ENCODE peak calls at places on chromosomes 11 and 22, in four cellular contexts. U is foreskin keratinocyte; X is stomach; Z is CD8-positive, alpha-beta T cell. H is an unnamed sample. For H3K27me3, the result is how much of the 10 kb centered on the place peaks cover.

GRCh38 chr11:20723366-20723765 is 54.0 kb downstream of the NELL1 start:
- DNase-seq in X (no peak), Z (no peak), U (no peak), H (no peak)

GRCh38 chr11:119041821-119042514 is 11.3 kb upstream of the SLC37A4 start:
- DNase-seq in U (peak), Z (no peak), X (no peak), H (no peak)

GRCh38 chr11:88293931-88294330 is 43.6 kb downstream of the CTSC start:
- DNase-seq in X (no peak), Z (no peak), U (no peak), H (no peak)

GRCh38 chr11:76071090-76071489 is 135.2 kb downstream of the WNT11 start:
- DNase-seq in U (no peak), X (no peak), Z (no peak), H (no peak)

GRCh38 chr11:35174666-35175065 is 35.7 kb downstream of the CD44 start:
- DNase-seq in Z (no peak), U (no peak), X (no peak), H (no peak)

GRCh38 chr11:118895093-118896039 is 11.7 kb downstream of the CXCR5 start:
- DNase-seq in Z (peak), U (no peak), X (no peak), H (no peak)

GRCh38 chr11:58640386-58641023 is 18.0 kb downstream of the CNTF start:
- DNase-seq in X (no peak), Z (no peak), U (no peak), H (no peak)

GRCh38 chr11:96328395-96329010 is 14.5 kb downstream of the MAML2 start:
- DNase-seq in U (peak), Z (no peak), X (no peak), H (no peak)

GRCh38 chr11:112525270-112525669 is 264.6 kb upstream of the PLET1 start:
- DNase-seq in U (peak), X (no peak), Z (no peak), H (no peak)

GRCh38 chr11:43810929-43811596 is 69.6 kb upstream of the ALKBH3 start:
- DNase-seq in U (no peak), Z (no peak), X (no peak), H (no peak)

GRCh38 chr11:45830596-45830995 is 16.7 kb upstream of the CRY2 start:
- DNase-seq in X (no peak), U (no peak), Z (no peak), H (no peak)

GRCh38 chr11:47667135-47667534 is 24.8 kb upstream of the MTCH2 start:
- DNase-seq in Z (no peak), X (no peak), U (no peak), H (no peak)

GRCh38 chr11:112899235-112899634 is 62.0 kb upstream of the NCAM1 start:
- DNase-seq in X (no peak), U (no peak), Z (no peak), H (no peak)

GRCh38 chr11:69131644-69132300 is 24.0 kb upstream of the SMIM38 start:
- DNase-seq in X (peak), Z (no peak), U (peak), H (peak)

GRCh38 chr11:85759915-85760314 is 51.0 kb downstream of the SYTL2 start:
- DNase-seq in U (peak), X (no peak), Z (no peak), H (peak)

GRCh38 chr11:133843454-133843987 is 1.8 kb downstream of the SPATA19 start:
- DNase-seq in X (no peak), U (no peak), Z (no peak), H (no peak)

GRCh38 chr11:80638296-80638695 is 1197.5 kb upstream of the TENM4 start:
- DNase-seq in Z (no peak), U (peak), X (no peak), H (peak)

GRCh38 chr11:396511-396947 is 2.5 kb downstream of the PKP3 start:
- DNase-seq in X (no peak), Z (no peak), U (no peak), H (no peak)

GRCh38 chr11:17602105-17603001 is 55.3 kb downstream of the OTOG start:
- DNase-seq in U (no peak), Z (no peak), X (peak), H (no peak)

GRCh38 chr11:30741039-30741550 is 154.9 kb upstream of the MPPED2 start:
- DNase-seq in U (peak), X (no peak), Z (no peak), H (peak)

GRCh38 chr11:4619514-4619913 is 11.5 kb upstream of the TRIM68 start:
- DNase-seq in U (no peak), X (no peak), Z (no peak), H (no peak)

GRCh38 chr11:8360086-8360828 is 96.6 kb upstream of the LMO1 start:
- DNase-seq in U (no peak), X (no peak), Z (no peak), H (no peak)

GRCh38 chr11:9574806-9575530 is 1.5 kb downstream of the WEE1 start:
- DNase-seq in X (peak), Z (no peak), U (peak), H (peak)

GRCh38 chr11:71358122-71358728 is 90.0 kb downstream of the DHCR7 start:
- DNase-seq in Z (no peak), X (no peak), U (no peak), H (no peak)

GRCh38 chr11:1082728-1083620 is 8.3 kb downstream of the MUC2 start:
- DNase-seq in X (no peak), U (no peak), Z (no peak), H (no peak)

GRCh38 chr11:69311767-69312385 is 17.9 kb downstream of the MYEOV start:
- DNase-seq in X (no peak), Z (peak), U (no peak), H (no peak)

GRCh38 chr11:115522302-115522701 is 18.1 kb upstream of the CADM1 start:
- DNase-seq in X (no peak), U (no peak), Z (no peak), H (no peak)

GRCh38 chr11:72710278-72710677 is 36.1 kb upstream of the PDE2A start:
- DNase-seq in X (no peak), Z (no peak), U (no peak), H (no peak)

GRCh38 chr11:121651267-121651625 is 198.5 kb upstream of the SORL1-AS1 start:
- DNase-seq in U (no peak), X (no peak), Z (no peak), H (no peak)
- H3K27me3 ChIP-seq in U (under half), X (under half), Z (under half), H (under half)

DNA sequence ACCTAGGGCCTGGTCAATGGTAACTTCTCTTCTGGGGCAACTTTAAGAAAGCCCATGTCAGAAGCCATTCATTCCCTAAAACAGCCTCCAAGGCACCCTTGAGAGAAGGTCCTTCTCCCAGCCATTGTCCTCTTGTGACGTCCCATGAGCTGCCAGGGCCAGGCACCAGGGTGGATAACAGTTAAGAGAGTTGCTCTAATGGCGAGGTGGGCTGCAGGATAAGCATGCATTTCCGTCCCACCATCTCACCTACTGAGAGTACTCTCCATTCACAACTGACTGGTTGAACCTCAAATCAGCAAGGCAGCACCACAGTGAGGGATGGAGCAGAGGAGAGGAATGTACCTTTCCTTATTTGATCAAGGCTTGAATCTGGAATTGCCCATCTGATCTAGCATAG is 14.6 kb downstream of the POU2AF1 start:
- DNase-seq in Z (no peak), U (no peak), X (no peak), H (no peak)
- H3K27me3 ChIP-seq in Z (under half), U (under half), X (under half), H (under half)

GRCh38 chr11:14612624-14613023 is 31.0 kb upstream of the PDE3B start:
- DNase-seq in Z (no peak), U (no peak), X (no peak), H (no peak)
- H3K27me3 ChIP-seq in Z (under half), U (under half), X (under half), H (under half)

DNA sequence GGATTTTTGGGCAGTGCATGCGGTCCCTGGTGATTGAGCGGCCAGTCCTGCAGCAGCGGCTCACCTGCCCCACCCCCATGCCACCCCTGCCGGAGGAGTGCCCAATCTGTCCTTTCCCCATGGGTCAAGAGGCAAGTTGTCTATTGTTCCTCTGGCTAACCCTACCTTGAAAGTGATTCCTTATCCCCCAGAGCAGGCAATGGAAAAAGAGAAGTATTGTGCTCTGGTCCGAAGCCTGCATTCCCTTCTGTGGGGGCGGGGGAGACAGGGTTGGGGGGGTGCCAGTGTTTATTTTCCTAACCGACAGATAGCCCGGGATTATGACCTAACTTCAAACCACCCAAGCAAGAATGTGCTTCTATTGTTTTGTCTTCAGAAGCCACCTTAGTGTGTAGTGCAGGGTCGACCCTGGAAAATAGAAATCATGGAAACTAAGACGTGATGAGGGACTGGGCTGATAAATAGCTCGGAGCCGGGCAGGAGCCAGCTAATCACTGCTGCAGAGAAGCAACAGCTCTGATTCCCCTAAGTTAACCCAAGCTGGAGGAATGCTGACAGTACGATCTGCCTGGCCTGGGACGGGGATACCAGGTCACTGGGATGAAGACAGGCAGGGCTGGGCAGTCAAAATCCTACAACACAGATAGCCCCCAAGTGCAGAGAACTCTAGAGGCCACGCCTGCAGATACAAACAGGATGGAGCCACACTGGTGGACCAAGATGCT is 38.7 kb upstream of the ATXN10 start:
- DNase-seq in U (no peak), Z (no peak), X (no peak), H (no peak)
- H3K27me3 ChIP-seq in U (under half), Z (under half), X (half or more), H (under half)

DNA sequence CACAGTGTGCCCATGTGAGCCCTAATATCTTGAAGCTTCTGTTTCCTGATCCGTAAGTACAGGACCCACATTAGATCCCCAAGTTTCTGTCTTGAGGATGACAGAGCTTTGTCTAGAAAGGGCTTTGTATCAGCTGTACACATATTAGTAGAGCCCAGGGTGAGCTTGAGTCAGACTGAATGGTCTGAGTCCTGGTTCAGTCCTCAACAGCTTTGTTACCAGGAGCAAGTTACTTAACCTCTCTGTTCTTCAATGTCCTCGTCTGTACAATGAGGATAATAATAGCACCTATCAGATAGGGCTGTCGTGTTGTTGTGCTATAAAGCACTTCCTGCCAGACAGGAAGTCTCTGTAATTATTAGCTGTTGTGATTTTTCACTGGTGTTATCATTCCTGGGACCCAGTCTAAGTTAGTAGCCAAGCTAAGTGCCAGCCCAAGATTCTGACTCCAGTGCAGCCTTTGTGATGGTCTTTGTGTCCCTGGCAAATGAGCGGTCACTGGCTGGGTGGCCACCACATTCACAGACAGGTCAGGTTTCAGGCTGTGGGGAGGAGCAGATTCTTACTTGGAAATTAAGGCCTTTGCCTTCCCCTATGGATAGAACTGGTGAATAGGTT is 6.8 kb downstream of the TOM1 start:
- DNase-seq in X (no peak), U (no peak), Z (no peak), H (no peak)
- H3K27me3 ChIP-seq in X (under half), U (under half), Z (under half), H (under half)

DNA sequence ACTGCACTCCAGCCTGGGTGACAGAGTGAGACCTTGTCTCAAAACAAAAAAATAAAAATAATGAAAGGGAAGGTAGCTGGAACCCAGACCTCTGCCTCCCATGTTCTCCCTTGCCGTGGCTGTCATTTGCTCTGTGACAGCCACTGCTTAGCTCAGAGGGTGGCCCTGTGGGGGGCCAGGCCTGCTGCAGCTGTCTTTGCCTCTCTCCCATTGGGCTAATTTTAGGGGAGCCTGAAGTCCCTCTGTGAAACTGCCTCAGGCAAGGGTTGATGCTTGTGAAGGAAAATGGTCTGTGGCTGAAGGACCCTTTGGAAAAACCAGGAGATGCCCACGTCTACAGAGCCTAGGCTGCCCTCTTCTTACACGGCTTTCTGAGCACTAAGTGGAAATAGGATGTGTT is 42.9 kb downstream of the C11orf91 start:
- DNase-seq in X (no peak), Z (no peak), U (no peak), H (no peak)
- H3K27me3 ChIP-seq in X (under half), Z (under half), U (under half), H (under half)

GRCh38 chr22:50014053-50014501 is 1.5 kb upstream of the IL17REL start:
- DNase-seq in U (no peak), X (no peak), Z (no peak), H (no peak)
- H3K27me3 ChIP-seq in U (half or more), X (half or more), Z (under half), H (half or more)

GRCh38 chr11:127006311-127006710 is 5.7 kb upstream of the KIRREL3 start:
- DNase-seq in X (no peak), Z (no peak), U (peak), H (no peak)
- H3K27me3 ChIP-seq in X (half or more), Z (under half), U (under half), H (under half)

GRCh38 chr22:43409800-43410199 is 2.0 kb upstream of the MPPED1 start:
- DNase-seq in X (no peak), Z (no peak), U (no peak), H (no peak)

GRCh38 chr22:43411981-43412807 is at the start of gene MPPED1:
- DNase-seq in X (no peak), Z (no peak), U (no peak), H (no peak)

GRCh38 chr22:43411040-43411919 is 534 bp upstream of the MPPED1 start:
- DNase-seq in X (no peak), U (no peak), Z (no peak), H (no peak)

GRCh38 chr22:43413826-43414225 is 2.0 kb downstream of the MPPED1 start:
- DNase-seq in X (no peak), U (no peak), Z (no peak), H (no peak)

GRCh38 chr22:43412808-43413785 is 1.3 kb downstream of the MPPED1 start:
- DNase-seq in X (no peak), Z (no peak), U (no peak), H (no peak)
- H3K27me3 ChIP-seq in X (half or more), Z (under half), U (half or more), H (under half)

DNA sequence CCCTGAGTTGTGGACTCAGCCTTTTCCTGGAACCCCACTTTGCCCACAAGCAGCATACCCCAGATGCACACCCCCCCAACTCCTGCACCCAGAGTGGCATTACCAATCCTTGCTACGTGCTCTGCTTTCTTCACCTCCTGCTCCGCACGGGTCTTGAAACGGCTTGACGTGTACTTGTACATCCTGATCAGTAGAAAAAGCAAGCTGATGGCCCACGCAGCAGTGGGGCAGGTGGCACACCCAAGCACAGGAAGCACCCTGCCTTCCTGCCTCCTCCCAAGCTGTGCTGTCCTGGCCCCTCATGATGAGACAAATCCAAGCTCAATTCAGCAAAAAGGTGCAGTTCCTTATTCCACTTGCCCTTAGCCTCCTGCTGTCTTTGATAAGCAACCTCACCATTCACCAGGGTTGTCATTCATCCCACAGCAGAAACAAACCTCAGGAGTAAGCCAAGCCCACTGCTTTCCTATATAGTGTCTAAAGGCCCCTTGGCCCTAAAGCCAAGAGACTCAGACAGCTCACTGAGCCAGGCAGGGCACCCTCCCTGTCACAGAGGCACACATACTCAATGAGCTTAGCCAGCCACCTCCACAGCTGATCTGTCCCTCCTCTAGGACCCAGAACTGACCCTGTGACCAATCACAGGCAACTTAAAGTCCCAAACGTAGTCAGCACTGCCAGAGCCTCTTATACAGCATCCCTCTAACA is 27.8 kb downstream of the MORC2 start:
- DNase-seq in U (no peak), Z (peak), X (no peak), H (no peak)
- H3K27me3 ChIP-seq in U (under half), Z (under half), X (under half), H (under half)

H was measured in kidney epithelial cell.